ENCODE peak calls at places on chromosomes 5 and 9, in eight cellular contexts. I is neural progenitor cell; Q is GM12892; L is AG10803; O is activated CD4-positive, alpha-beta T cell treated with anti-CD3 and anti-CD28 coated beads, Interleukin-2, amount 10 ng/mL, durations not matched to agents 7 days and 5 days; E is stimulated activated CD8-positive, alpha-beta memory T cell treated with anti-CD3 and anti-CD28 coated beads, Interleukin-4, amount 100 ng/mL, for 48 hours; P is HEK293T; D is A172. R is an unnamed sample.

GRCh38 chr9:137176302-137177182 is 4.7 kb upstream of the TMEM210 start:
- DNase-seq in Q (no peak), D (no peak), P (peak; percentile 64), L (no peak), O (peak; percentile 28), E (peak; percentile 45), I (peak; percentile 57), R (peak; percentile 69)

GRCh38 chr9:34717996-34718614 is 8.2 kb upstream of the CCL21 start:
- DNase-seq in P (no peak), I (no peak), O (no peak), E (no peak), L (no peak), Q (no peak), D (no peak), R (no peak)

GRCh38 chr5:151159649-151160373 is 2.2 kb upstream of the ANXA6 start:
- DNase-seq in P (no peak), E (no peak), Q (no peak), D (no peak), O (no peak), I (no peak), L (no peak), R (no peak)

GRCh38 chr9:4417578-4418325 is 72.5 kb upstream of the SLC1A1 start:
- DNase-seq in I (no peak), O (no peak), Q (no peak), D (peak; percentile 21), P (no peak), E (no peak), L (peak; percentile 92), R (no peak)

GRCh38 chr5:76901522-76901921 is 51.3 kb upstream of the CRHBP start:
- DNase-seq in L (no peak), I (no peak), E (no peak), D (no peak), O (no peak), P (no peak), Q (no peak), R (no peak)

GRCh38 chr5:179342577-179342976 is 2.7 kb downstream of the ADAMTS2 start:
- DNase-seq in Q (no peak), I (peak; percentile 55), L (peak; percentile 75), O (no peak), E (no peak), D (no peak), P (no peak), R (no peak)

GRCh38 chr5:10724799-10725507 is 36.1 kb downstream of the DAP start:
- DNase-seq in D (peak; percentile 91), I (no peak), Q (no peak), O (no peak), E (no peak), L (peak; percentile 61), P (no peak), R (peak; percentile 38)

GRCh38 chr9:13847270-13847669 is 466.7 kb downstream of the NFIB start:
- DNase-seq in D (no peak), L (no peak), E (no peak), Q (no peak), O (no peak), P (no peak), I (no peak), R (no peak)

GRCh38 chr5:81579525-81579924 is 171.4 kb downstream of the SSBP2 start:
- DNase-seq in L (peak; percentile 61), E (no peak), I (no peak), P (no peak), O (no peak), Q (no peak), D (no peak), R (no peak)

GRCh38 chr5:33776151-33776550 is 115.6 kb downstream of the ADAMTS12 start:
- DNase-seq in L (no peak), O (no peak), I (no peak), D (no peak), P (no peak), Q (no peak), E (no peak), R (no peak)

GRCh38 chr5:2019716-2020115 is 137.0 kb upstream of the IRX4 start:
- DNase-seq in O (no peak), P (no peak), Q (no peak), L (no peak), D (no peak), I (no peak), E (no peak), R (no peak)

GRCh38 chr5:42894057-42894456 is 82.4 kb upstream of the SELENOP start:
- DNase-seq in I (peak; percentile 54), Q (no peak), P (no peak), D (no peak), E (no peak), O (no peak), L (peak; percentile 4), R (no peak)

GRCh38 chr9:2340046-2340760 is 281.4 kb upstream of the VLDLR start:
- DNase-seq in O (no peak), Q (no peak), D (no peak), E (no peak), L (peak; percentile 40), P (no peak), I (no peak), R (no peak)

GRCh38 chr9:36803951-36804350 is 230.1 kb downstream of the PAX5 start:
- DNase-seq in O (no peak), Q (no peak), P (no peak), E (no peak), L (no peak), I (no peak), D (no peak), R (no peak)

GRCh38 chr5:170333161-170333909 is 35.8 kb upstream of the LCP2 start:
- DNase-seq in I (peak; percentile 68), D (peak; percentile 25), P (peak; percentile 54), L (no peak), Q (no peak), E (peak; percentile 77), O (peak; percentile 65), R (no peak)

GRCh38 chr5:867300-867699 is 16.5 kb upstream of the ZDHHC11 start:
- DNase-seq in P (no peak), Q (no peak), L (no peak), D (no peak), O (no peak), E (no peak), I (no peak), R (no peak)

GRCh38 chr9:121699271-121700164 is 48.1 kb downstream of the DAB2IP start:
- DNase-seq in P (no peak), O (peak; percentile 71), D (peak; percentile 50), L (peak; percentile 59), Q (peak; percentile 50), E (peak; percentile 69), I (peak; percentile 43), R (peak; percentile 47)

GRCh38 chr5:110496276-110496675 is 230.2 kb downstream of the TMEM232 start:
- DNase-seq in I (no peak), D (no peak), E (no peak), L (peak; percentile 9), O (no peak), P (no peak), Q (no peak), R (no peak)